ENCODE peak calls at places on chromosome 15, in seven cellular contexts. One of them, this sample, is unnamed.

GRCh38 chr15:57216288-57216687 is 160.0 kb upstream of the CGNL1 start:
- DNase-seq in GM03348: peak; percentile 18
- DNase-seq in activated CD8-positive, alpha-beta memory T cell treated with anti-CD3 and anti-CD28 coated beads, Interleukin-2, amount 50 U/mL, for 4 hours: no peak
- DNase-seq in pons: no peak
- DNase-seq in T-helper 2 cell: no peak
- DNase-seq in cardiac fibroblast: peak; percentile 75
- DNase-seq in NCI-H187 treated with DMSO at 0.1 percent for 48 hours: no peak
- DNase-seq in this sample: peak; percentile 20

GRCh38 chr15:78808550-78808949 is 2.7 kb downstream of the ADAMTS7 start:
- DNase-seq in GM03348: no peak
- DNase-seq in activated CD8-positive, alpha-beta memory T cell treated with anti-CD3 and anti-CD28 coated beads, Interleukin-2, amount 50 U/mL, for 4 hours: no peak
- DNase-seq in pons: no peak
- DNase-seq in T-helper 2 cell: no peak
- DNase-seq in cardiac fibroblast: peak; percentile 52
- DNase-seq in NCI-H187 treated with DMSO at 0.1 percent for 48 hours: no peak
- DNase-seq in this sample: no peak

GRCh38 chr15:69119016-69119415 is 41.4 kb upstream of the GLCE start:
- DNase-seq in GM03348: no peak
- DNase-seq in activated CD8-positive, alpha-beta memory T cell treated with anti-CD3 and anti-CD28 coated beads, Interleukin-2, amount 50 U/mL, for 4 hours: no peak
- DNase-seq in pons: no peak
- DNase-seq in T-helper 2 cell: no peak
- DNase-seq in cardiac fibroblast: peak; percentile 14
- DNase-seq in NCI-H187 treated with DMSO at 0.1 percent for 48 hours: no peak
- DNase-seq in this sample: no peak

GRCh38 chr15:45457641-45458539 is 64.7 kb downstream of the SLC30A4 start:
- DNase-seq in GM03348: peak; percentile 65
- DNase-seq in activated CD8-positive, alpha-beta memory T cell treated with anti-CD3 and anti-CD28 coated beads, Interleukin-2, amount 50 U/mL, for 4 hours: peak; percentile 71
- DNase-seq in pons: peak; percentile 96
- DNase-seq in T-helper 2 cell: peak; percentile 55
- DNase-seq in cardiac fibroblast: peak; percentile 84
- DNase-seq in NCI-H187 treated with DMSO at 0.1 percent for 48 hours: peak; percentile 25
- DNase-seq in this sample: peak; percentile 84

GRCh38 chr15:51093865-51094605 is 671 bp downstream of the TNFAIP8L3 start:
- DNase-seq in GM03348: peak; percentile 64
- DNase-seq in activated CD8-positive, alpha-beta memory T cell treated with anti-CD3 and anti-CD28 coated beads, Interleukin-2, amount 50 U/mL, for 4 hours: no peak
- DNase-seq in pons: no peak
- DNase-seq in T-helper 2 cell: no peak
- DNase-seq in cardiac fibroblast: peak; percentile 66
- DNase-seq in NCI-H187 treated with DMSO at 0.1 percent for 48 hours: no peak
- DNase-seq in this sample: no peak

GRCh38 chr15:74565381-74566085 is 24.5 kb downstream of the ARID3B start:
- DNase-seq in GM03348: no peak
- DNase-seq in activated CD8-positive, alpha-beta memory T cell treated with anti-CD3 and anti-CD28 coated beads, Interleukin-2, amount 50 U/mL, for 4 hours: no peak
- DNase-seq in pons: no peak
- DNase-seq in T-helper 2 cell: no peak
- DNase-seq in cardiac fibroblast: no peak
- DNase-seq in NCI-H187 treated with DMSO at 0.1 percent for 48 hours: no peak
- DNase-seq in this sample: no peak

GRCh38 chr15:88401972-88402656 is 65.1 kb downstream of the MRPL46 start:
- DNase-seq in GM03348: no peak
- DNase-seq in activated CD8-positive, alpha-beta memory T cell treated with anti-CD3 and anti-CD28 coated beads, Interleukin-2, amount 50 U/mL, for 4 hours: no peak
- DNase-seq in pons: no peak
- DNase-seq in T-helper 2 cell: no peak
- DNase-seq in cardiac fibroblast: no peak
- DNase-seq in NCI-H187 treated with DMSO at 0.1 percent for 48 hours: no peak
- DNase-seq in this sample: peak; percentile 72

GRCh38 chr15:66480267-66480666 is 17.3 kb downstream of the SNAPC5 start:
- DNase-seq in GM03348: no peak
- DNase-seq in activated CD8-positive, alpha-beta memory T cell treated with anti-CD3 and anti-CD28 coated beads, Interleukin-2, amount 50 U/mL, for 4 hours: no peak
- DNase-seq in pons: no peak
- DNase-seq in T-helper 2 cell: no peak
- DNase-seq in cardiac fibroblast: no peak
- DNase-seq in NCI-H187 treated with DMSO at 0.1 percent for 48 hours: no peak
- DNase-seq in this sample: no peak

GRCh38 chr15:92958105-92958504 is 58.0 kb downstream of the CHD2 start:
- DNase-seq in GM03348: no peak
- DNase-seq in activated CD8-positive, alpha-beta memory T cell treated with anti-CD3 and anti-CD28 coated beads, Interleukin-2, amount 50 U/mL, for 4 hours: peak; percentile 51
- DNase-seq in pons: no peak
- DNase-seq in T-helper 2 cell: peak; percentile 23
- DNase-seq in cardiac fibroblast: no peak
- DNase-seq in NCI-H187 treated with DMSO at 0.1 percent for 48 hours: no peak
- DNase-seq in this sample: no peak

GRCh38 chr15:59632714-59633113 is 21.1 kb downstream of the GCNT3 start:
- DNase-seq in GM03348: no peak
- DNase-seq in activated CD8-positive, alpha-beta memory T cell treated with anti-CD3 and anti-CD28 coated beads, Interleukin-2, amount 50 U/mL, for 4 hours: no peak
- DNase-seq in pons: no peak
- DNase-seq in T-helper 2 cell: no peak
- DNase-seq in cardiac fibroblast: peak; percentile 12
- DNase-seq in NCI-H187 treated with DMSO at 0.1 percent for 48 hours: no peak
- DNase-seq in this sample: no peak

GRCh38 chr15:33013827-33014445 is 180.6 kb downstream of the FMN1 start:
- DNase-seq in GM03348: peak; percentile 64
- DNase-seq in activated CD8-positive, alpha-beta memory T cell treated with anti-CD3 and anti-CD28 coated beads, Interleukin-2, amount 50 U/mL, for 4 hours: no peak
- DNase-seq in pons: no peak
- DNase-seq in T-helper 2 cell: no peak
- DNase-seq in cardiac fibroblast: peak; percentile 27
- DNase-seq in NCI-H187 treated with DMSO at 0.1 percent for 48 hours: no peak
- DNase-seq in this sample: no peak

GRCh38 chr15:68572309-68572708 is 6.5 kb upstream of the CORO2B start:
- DNase-seq in GM03348: no peak
- DNase-seq in activated CD8-positive, alpha-beta memory T cell treated with anti-CD3 and anti-CD28 coated beads, Interleukin-2, amount 50 U/mL, for 4 hours: no peak
- DNase-seq in pons: no peak
- DNase-seq in T-helper 2 cell: no peak
- DNase-seq in cardiac fibroblast: no peak
- DNase-seq in NCI-H187 treated with DMSO at 0.1 percent for 48 hours: no peak
- DNase-seq in this sample: no peak

GRCh38 chr15:34810455-34811146 is 15.3 kb upstream of the ACTC1 start:
- DNase-seq in GM03348: peak; percentile 85
- DNase-seq in activated CD8-positive, alpha-beta memory T cell treated with anti-CD3 and anti-CD28 coated beads, Interleukin-2, amount 50 U/mL, for 4 hours: no peak
- DNase-seq in pons: no peak
- DNase-seq in T-helper 2 cell: no peak
- DNase-seq in cardiac fibroblast: peak; percentile 75
- DNase-seq in NCI-H187 treated with DMSO at 0.1 percent for 48 hours: no peak
- DNase-seq in this sample: no peak

GRCh38 chr15:89898628-89899302 is 5.0 kb upstream of the AP3S2 start:
- DNase-seq in GM03348: peak; percentile 68
- DNase-seq in activated CD8-positive, alpha-beta memory T cell treated with anti-CD3 and anti-CD28 coated beads, Interleukin-2, amount 50 U/mL, for 4 hours: peak; percentile 34
- DNase-seq in pons: no peak
- DNase-seq in T-helper 2 cell: peak; percentile 25
- DNase-seq in cardiac fibroblast: peak; percentile 59
- DNase-seq in NCI-H187 treated with DMSO at 0.1 percent for 48 hours: no peak
- DNase-seq in this sample: peak; percentile 42

GRCh38 chr15:43370310-43370974 is 401 bp downstream of the ZSCAN29 start:
- DNase-seq in GM03348: peak; percentile 54
- DNase-seq in activated CD8-positive, alpha-beta memory T cell treated with anti-CD3 and anti-CD28 coated beads, Interleukin-2, amount 50 U/mL, for 4 hours: no peak
- DNase-seq in pons: peak; percentile 12
- DNase-seq in T-helper 2 cell: peak; percentile 3
- DNase-seq in cardiac fibroblast: peak; percentile 36
- DNase-seq in NCI-H187 treated with DMSO at 0.1 percent for 48 hours: no peak
- DNase-seq in this sample: peak; percentile 18

GRCh38 chr15:94532226-94532625 is 300.9 kb downstream of the MCTP2 start:
- DNase-seq in GM03348: no peak
- DNase-seq in activated CD8-positive, alpha-beta memory T cell treated with anti-CD3 and anti-CD28 coated beads, Interleukin-2, amount 50 U/mL, for 4 hours: no peak
- DNase-seq in pons: no peak
- DNase-seq in T-helper 2 cell: no peak
- DNase-seq in cardiac fibroblast: no peak
- DNase-seq in NCI-H187 treated with DMSO at 0.1 percent for 48 hours: no peak
- DNase-seq in this sample: no peak

GRCh38 chr15:39250460-39251186 is 330.3 kb upstream of the THBS1 start:
- DNase-seq in GM03348: no peak
- DNase-seq in activated CD8-positive, alpha-beta memory T cell treated with anti-CD3 and anti-CD28 coated beads, Interleukin-2, amount 50 U/mL, for 4 hours: no peak
- DNase-seq in pons: no peak
- DNase-seq in T-helper 2 cell: no peak
- DNase-seq in cardiac fibroblast: no peak
- DNase-seq in NCI-H187 treated with DMSO at 0.1 percent for 48 hours: no peak
- DNase-seq in this sample: no peak

GRCh38 chr15:80160570-80161156 is 7.9 kb downstream of the FAH start:
- DNase-seq in GM03348: peak; percentile 85
- DNase-seq in activated CD8-positive, alpha-beta memory T cell treated with anti-CD3 and anti-CD28 coated beads, Interleukin-2, amount 50 U/mL, for 4 hours: no peak
- DNase-seq in pons: peak; percentile 84
- DNase-seq in T-helper 2 cell: no peak
- DNase-seq in cardiac fibroblast: peak; percentile 94
- DNase-seq in NCI-H187 treated with DMSO at 0.1 percent for 48 hours: no peak
- DNase-seq in this sample: peak; percentile 78

GRCh38 chr15:59262316-59262715 is 55.7 kb downstream of the LDHAL6B start:
- DNase-seq in GM03348: no peak
- DNase-seq in activated CD8-positive, alpha-beta memory T cell treated with anti-CD3 and anti-CD28 coated beads, Interleukin-2, amount 50 U/mL, for 4 hours: no peak
- DNase-seq in pons: no peak
- DNase-seq in T-helper 2 cell: no peak
- DNase-seq in cardiac fibroblast: no peak
- DNase-seq in NCI-H187 treated with DMSO at 0.1 percent for 48 hours: no peak
- DNase-seq in this sample: no peak

GRCh38 chr15:92391640-92392039 is 2.0 kb upstream of the ST8SIA2 start:
- DNase-seq in GM03348: peak; percentile 33
- DNase-seq in activated CD8-positive, alpha-beta memory T cell treated with anti-CD3 and anti-CD28 coated beads, Interleukin-2, amount 50 U/mL, for 4 hours: no peak
- DNase-seq in pons: peak; percentile 25
- DNase-seq in T-helper 2 cell: no peak
- DNase-seq in cardiac fibroblast: peak; percentile 7
- DNase-seq in NCI-H187 treated with DMSO at 0.1 percent for 48 hours: no peak
- DNase-seq in this sample: peak; percentile 33

GRCh38 chr15:43440721-43441281 is 52.2 kb downstream of the TP53BP1 start:
- DNase-seq in GM03348: peak; percentile 92
- DNase-seq in activated CD8-positive, alpha-beta memory T cell treated with anti-CD3 and anti-CD28 coated beads, Interleukin-2, amount 50 U/mL, for 4 hours: no peak
- DNase-seq in pons: peak; percentile 97
- DNase-seq in T-helper 2 cell: no peak
- DNase-seq in cardiac fibroblast: peak; percentile 97
- DNase-seq in NCI-H187 treated with DMSO at 0.1 percent for 48 hours: no peak
- DNase-seq in this sample: peak; percentile 92

GRCh38 chr15:62403164-62403809 is 238.2 kb upstream of the C2CD4B start:
- DNase-seq in GM03348: peak; percentile 84
- DNase-seq in activated CD8-positive, alpha-beta memory T cell treated with anti-CD3 and anti-CD28 coated beads, Interleukin-2, amount 50 U/mL, for 4 hours: no peak
- DNase-seq in pons: no peak
- DNase-seq in T-helper 2 cell: no peak
- DNase-seq in cardiac fibroblast: peak; percentile 85
- DNase-seq in NCI-H187 treated with DMSO at 0.1 percent for 48 hours: no peak
- DNase-seq in this sample: no peak

GRCh38 chr15:45391746-45392711 is 13.7 kb upstream of the GATM start:
- DNase-seq in GM03348: no peak
- DNase-seq in activated CD8-positive, alpha-beta memory T cell treated with anti-CD3 and anti-CD28 coated beads, Interleukin-2, amount 50 U/mL, for 4 hours: no peak
- DNase-seq in pons: peak; percentile 84
- DNase-seq in T-helper 2 cell: no peak
- DNase-seq in cardiac fibroblast: no peak
- DNase-seq in NCI-H187 treated with DMSO at 0.1 percent for 48 hours: no peak
- DNase-seq in this sample: peak; percentile 63

GRCh38 chr15:29461877-29462276 is 192.3 kb upstream of the NSMCE3 start:
- DNase-seq in GM03348: no peak
- DNase-seq in activated CD8-positive, alpha-beta memory T cell treated with anti-CD3 and anti-CD28 coated beads, Interleukin-2, amount 50 U/mL, for 4 hours: no peak
- DNase-seq in pons: no peak
- DNase-seq in T-helper 2 cell: no peak
- DNase-seq in cardiac fibroblast: no peak
- DNase-seq in NCI-H187 treated with DMSO at 0.1 percent for 48 hours: no peak
- DNase-seq in this sample: no peak

GRCh38 chr15:29921130-29921601 is 98.9 kb upstream of the TJP1 start:
- DNase-seq in GM03348: no peak
- DNase-seq in activated CD8-positive, alpha-beta memory T cell treated with anti-CD3 and anti-CD28 coated beads, Interleukin-2, amount 50 U/mL, for 4 hours: no peak
- DNase-seq in pons: no peak
- DNase-seq in T-helper 2 cell: no peak
- DNase-seq in cardiac fibroblast: no peak
- DNase-seq in NCI-H187 treated with DMSO at 0.1 percent for 48 hours: no peak
- DNase-seq in this sample: no peak

GRCh38 chr15:78712797-78713515 is 71.9 kb upstream of the CHRNB4 start:
- DNase-seq in GM03348: no peak
- DNase-seq in activated CD8-positive, alpha-beta memory T cell treated with anti-CD3 and anti-CD28 coated beads, Interleukin-2, amount 50 U/mL, for 4 hours: no peak
- DNase-seq in pons: no peak
- DNase-seq in T-helper 2 cell: no peak
- DNase-seq in cardiac fibroblast: no peak
- DNase-seq in NCI-H187 treated with DMSO at 0.1 percent for 48 hours: no peak
- DNase-seq in this sample: no peak

GRCh38 chr15:70507772-70508351 is 255.5 kb downstream of the UACA start:
- DNase-seq in GM03348: no peak
- DNase-seq in activated CD8-positive, alpha-beta memory T cell treated with anti-CD3 and anti-CD28 coated beads, Interleukin-2, amount 50 U/mL, for 4 hours: no peak
- DNase-seq in pons: no peak
- DNase-seq in T-helper 2 cell: no peak
- DNase-seq in cardiac fibroblast: peak; percentile 59
- DNase-seq in NCI-H187 treated with DMSO at 0.1 percent for 48 hours: no peak
- DNase-seq in this sample: no peak

GRCh38 chr15:64105113-64105704 is 9.4 kb downstream of the SNX1 start:
- DNase-seq in GM03348: peak; percentile 61
- DNase-seq in activated CD8-positive, alpha-beta memory T cell treated with anti-CD3 and anti-CD28 coated beads, Interleukin-2, amount 50 U/mL, for 4 hours: no peak
- DNase-seq in pons: peak; percentile 82
- DNase-seq in T-helper 2 cell: no peak
- DNase-seq in cardiac fibroblast: peak; percentile 90
- DNase-seq in NCI-H187 treated with DMSO at 0.1 percent for 48 hours: no peak
- DNase-seq in this sample: peak; percentile 63

GRCh38 chr15:68578175-68578959 is 426 bp upstream of the CORO2B start:
- DNase-seq in GM03348: peak; percentile 90
- DNase-seq in activated CD8-positive, alpha-beta memory T cell treated with anti-CD3 and anti-CD28 coated beads, Interleukin-2, amount 50 U/mL, for 4 hours: peak; percentile 31
- DNase-seq in pons: peak; percentile 74
- DNase-seq in T-helper 2 cell: no peak
- DNase-seq in cardiac fibroblast: peak; percentile 77
- DNase-seq in NCI-H187 treated with DMSO at 0.1 percent for 48 hours: no peak
- DNase-seq in this sample: peak; percentile 84

GRCh38 chr15:63891079-63891762 is 57.5 kb upstream of the HERC1 start:
- DNase-seq in GM03348: peak; percentile 88
- DNase-seq in activated CD8-positive, alpha-beta memory T cell treated with anti-CD3 and anti-CD28 coated beads, Interleukin-2, amount 50 U/mL, for 4 hours: peak; percentile 75
- DNase-seq in pons: peak; percentile 84
- DNase-seq in T-helper 2 cell: peak; percentile 62
- DNase-seq in cardiac fibroblast: peak; percentile 84
- DNase-seq in NCI-H187 treated with DMSO at 0.1 percent for 48 hours: peak; percentile 6
- DNase-seq in this sample: peak; percentile 86

GRCh38 chr15:80699981-80700380 is 4.9 kb downstream of the ABHD17C start:
- DNase-seq in GM03348: peak; percentile 6
- DNase-seq in activated CD8-positive, alpha-beta memory T cell treated with anti-CD3 and anti-CD28 coated beads, Interleukin-2, amount 50 U/mL, for 4 hours: no peak
- DNase-seq in pons: no peak
- DNase-seq in T-helper 2 cell: no peak
- DNase-seq in cardiac fibroblast: no peak
- DNase-seq in NCI-H187 treated with DMSO at 0.1 percent for 48 hours: no peak
- DNase-seq in this sample: no peak

GRCh38 chr15:63447277-63447676 is 57.1 kb upstream of the USP3 start:
- DNase-seq in GM03348: no peak
- DNase-seq in activated CD8-positive, alpha-beta memory T cell treated with anti-CD3 and anti-CD28 coated beads, Interleukin-2, amount 50 U/mL, for 4 hours: no peak
- DNase-seq in pons: no peak
- DNase-seq in T-helper 2 cell: no peak
- DNase-seq in cardiac fibroblast: no peak
- DNase-seq in NCI-H187 treated with DMSO at 0.1 percent for 48 hours: no peak
- DNase-seq in this sample: no peak

GRCh38 chr15:91975241-91975978 is 121.9 kb downstream of the SLCO3A1 start:
- DNase-seq in GM03348: no peak
- DNase-seq in activated CD8-positive, alpha-beta memory T cell treated with anti-CD3 and anti-CD28 coated beads, Interleukin-2, amount 50 U/mL, for 4 hours: no peak
- DNase-seq in pons: no peak
- DNase-seq in T-helper 2 cell: no peak
- DNase-seq in cardiac fibroblast: no peak
- DNase-seq in NCI-H187 treated with DMSO at 0.1 percent for 48 hours: no peak
- DNase-seq in this sample: no peak

GRCh38 chr15:62063851-62064635 is 2.7 kb upstream of the C2CD4A start:
- DNase-seq in GM03348: no peak
- DNase-seq in activated CD8-positive, alpha-beta memory T cell treated with anti-CD3 and anti-CD28 coated beads, Interleukin-2, amount 50 U/mL, for 4 hours: no peak
- DNase-seq in pons: no peak
- DNase-seq in T-helper 2 cell: no peak
- DNase-seq in cardiac fibroblast: peak; percentile 38
- DNase-seq in NCI-H187 treated with DMSO at 0.1 percent for 48 hours: no peak
- DNase-seq in this sample: no peak

GRCh38 chr15:37695719-37696118 is 238.7 kb upstream of the TMCO5A start:
- DNase-seq in GM03348: peak; percentile 36
- DNase-seq in activated CD8-positive, alpha-beta memory T cell treated with anti-CD3 and anti-CD28 coated beads, Interleukin-2, amount 50 U/mL, for 4 hours: no peak
- DNase-seq in pons: no peak
- DNase-seq in T-helper 2 cell: no peak
- DNase-seq in cardiac fibroblast: no peak
- DNase-seq in NCI-H187 treated with DMSO at 0.1 percent for 48 hours: no peak
- DNase-seq in this sample: no peak

GRCh38 chr15:98286200-98286599 is 325.7 kb downstream of the ARRDC4 start:
- DNase-seq in GM03348: no peak
- DNase-seq in activated CD8-positive, alpha-beta memory T cell treated with anti-CD3 and anti-CD28 coated beads, Interleukin-2, amount 50 U/mL, for 4 hours: no peak
- DNase-seq in pons: no peak
- DNase-seq in T-helper 2 cell: no peak
- DNase-seq in cardiac fibroblast: no peak
- DNase-seq in NCI-H187 treated with DMSO at 0.1 percent for 48 hours: no peak
- DNase-seq in this sample: no peak

GRCh38 chr15:46315540-46315939 is 680.7 kb downstream of the SQOR start:
- DNase-seq in GM03348: no peak
- DNase-seq in activated CD8-positive, alpha-beta memory T cell treated with anti-CD3 and anti-CD28 coated beads, Interleukin-2, amount 50 U/mL, for 4 hours: no peak
- DNase-seq in pons: no peak
- DNase-seq in T-helper 2 cell: no peak
- DNase-seq in cardiac fibroblast: no peak
- DNase-seq in NCI-H187 treated with DMSO at 0.1 percent for 48 hours: no peak
- DNase-seq in this sample: no peak

GRCh38 chr15:96296264-96296663 is 34.2 kb upstream of the NR2F2 start:
- DNase-seq in GM03348: no peak
- DNase-seq in activated CD8-positive, alpha-beta memory T cell treated with anti-CD3 and anti-CD28 coated beads, Interleukin-2, amount 50 U/mL, for 4 hours: no peak
- DNase-seq in pons: no peak
- DNase-seq in T-helper 2 cell: no peak
- DNase-seq in cardiac fibroblast: peak; percentile 34
- DNase-seq in NCI-H187 treated with DMSO at 0.1 percent for 48 hours: no peak
- DNase-seq in this sample: no peak

This sample was measured in Ammon's horn.